ENCODE peak calls at places on chromosomes 13 and 19, in ten cellular contexts. R is transverse colon; P is neural progenitor cell; I is right atrium auricular region; Z is K562; V is CD8-positive, alpha-beta memory T cell; H is heart left ventricle; A is fibroblast of lung; O is gastrocnemius medialis; Y is DND-41. U is an unnamed sample. For H3K4me1, the result is how much of the 10 kb centered on the place peaks cover.

GRCh38 chr19:57512845-57513244 is 13.1 kb downstream of the ZNF773 start:
- DNase-seq in I (no peak), P (no peak), H (no peak), A (peak), Z (no peak), Y (peak), V (no peak), R (no peak), O (no peak), U (no peak)

GRCh38 chr13:114226699-114227323 is 7.9 kb upstream of the CDC16 start:
- DNase-seq in Z (peak), P (peak), I (peak), H (peak), R (peak), O (peak), A (peak), V (peak), Y (peak), U (peak)

GRCh38 chr13:83557845-83558244 is 324.4 kb downstream of the SLITRK1 start:
- DNase-seq in H (no peak), O (no peak), Z (no peak), V (no peak), I (no peak), A (no peak), P (no peak), Y (no peak), R (no peak), U (no peak)

GRCh38 chr19:4036576-4037300 is 29.2 kb downstream of the PIAS4 start:
- DNase-seq in V (no peak), I (no peak), A (no peak), Y (no peak), H (no peak), R (no peak), Z (no peak), O (no peak), P (no peak), U (no peak)

GRCh38 chr13:30004204-30004603 is 153.8 kb upstream of the UBL3 start:
- DNase-seq in V (no peak), H (no peak), Y (no peak), Z (no peak), A (no peak), I (peak), P (no peak), R (no peak), O (no peak), U (no peak)

GRCh38 chr13:30710442-30710841 is 24.9 kb upstream of the ALOX5AP start:
- DNase-seq in P (no peak), I (no peak), O (no peak), V (no peak), Z (no peak), R (no peak), H (no peak), A (no peak), Y (no peak), U (no peak)

GRCh38 chr13:43305416-43305815 is 282.0 kb downstream of the DNAJC15 start:
- DNase-seq in O (no peak), R (no peak), P (no peak), I (no peak), Z (no peak), V (no peak), H (no peak), Y (no peak), A (peak), U (no peak)

GRCh38 chr19:5773276-5773675 is 11.3 kb downstream of the PRR22 start:
- DNase-seq in V (no peak), Y (no peak), O (no peak), H (no peak), P (no peak), A (no peak), R (no peak), I (no peak), Z (no peak), U (no peak)

GRCh38 chr19:29497686-29498436 is 27.9 kb upstream of the VSTM2B start:
- DNase-seq in I (no peak), H (no peak), V (no peak), Z (no peak), P (no peak), O (no peak), R (no peak), A (no peak), Y (no peak), U (no peak)

GRCh38 chr13:112616586-112617381 is 28.8 kb upstream of the TUBGCP3 start:
- DNase-seq in V (no peak), A (peak), P (peak), O (no peak), R (no peak), I (peak), Z (peak), H (no peak), Y (peak), U (no peak)

GRCh38 chr13:45456196-45456972 is 8.4 kb upstream of the COG3 start:
- DNase-seq in R (no peak), O (no peak), V (no peak), A (peak), H (no peak), P (no peak), I (no peak), Z (no peak), Y (no peak), U (no peak)

GRCh38 chr13:100648354-100648753 is 26.2 kb downstream of the TMTC4 start:
- DNase-seq in O (no peak), P (no peak), H (no peak), V (no peak), Y (no peak), I (no peak), Z (no peak), A (no peak), R (no peak), U (no peak)

GRCh38 chr19:19385900-19386339 is 19.6 kb upstream of the GATAD2A start:
- DNase-seq in O (no peak), R (no peak), V (no peak), Y (peak), Z (no peak), A (peak), H (peak), I (no peak), P (no peak), U (peak)

GRCh38 chr13:80939581-80939980 is 598.7 kb upstream of the SPRY2 start:
- DNase-seq in R (no peak), P (no peak), Y (no peak), A (no peak), O (no peak), Z (no peak), I (no peak), H (no peak), V (no peak), U (no peak)

GRCh38 chr13:43663474-43664090 is 123.2 kb downstream of the ENOX1 start:
- DNase-seq in P (no peak), Z (no peak), A (peak), O (no peak), I (no peak), V (no peak), R (no peak), Y (no peak), H (no peak), U (no peak)

GRCh38 chr13:99436686-99437416 is 64.4 kb upstream of the TM9SF2 start:
- DNase-seq in R (peak), P (peak), Y (peak), O (peak), I (peak), Z (peak), A (peak), V (peak), H (peak), U (peak)

GRCh38 chr19:19106061-19106551 is 32.2 kb downstream of the TMEM161A start:
- DNase-seq in R (no peak), H (peak), V (no peak), I (no peak), Y (no peak), Z (no peak), O (no peak), A (no peak), P (peak), U (peak)

GRCh38 chr13:55792544-55793178 is 1348.1 kb upstream of the PRR20A start:
- DNase-seq in R (no peak), H (no peak), P (no peak), Z (no peak), I (no peak), Y (no peak), A (no peak), V (no peak), O (no peak), U (no peak)

GRCh38 chr19:17210296-17210695 is 4.9 kb upstream of the USE1 start:
- DNase-seq in O (no peak), V (no peak), A (no peak), Y (no peak), I (no peak), Z (no peak), H (no peak), R (no peak), P (no peak), U (no peak)

DNA sequence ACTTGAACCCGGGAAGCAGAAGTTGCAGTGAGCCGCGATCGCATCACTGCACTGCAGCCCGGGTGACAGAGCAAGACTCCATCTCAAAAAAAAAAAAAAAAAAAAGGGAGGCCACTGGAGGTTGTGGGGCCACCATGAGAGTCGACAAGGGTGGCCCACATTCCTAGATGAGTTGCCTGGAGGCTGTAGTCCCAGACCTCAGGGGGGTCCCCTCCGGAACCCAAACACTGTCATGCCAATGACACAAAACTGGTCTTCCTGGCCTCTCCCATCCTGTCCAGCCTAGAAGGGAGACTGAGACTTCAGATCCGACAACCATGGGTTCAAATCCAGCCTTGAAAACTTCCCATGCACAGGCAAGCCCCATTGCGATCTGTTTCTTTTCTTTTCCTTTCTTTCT is 14.7 kb downstream of the SPC24 start:
- DNase-seq in O (no peak), Y (no peak), H (no peak), I (no peak), A (no peak), Z (no peak), R (no peak), P (no peak), V (no peak), U (no peak)
- H3K4me1 ChIP-seq in O (under half), Y (under half), H (half or more), I (half or more), A (under half), Z (under half), R (half or more), P (under half), V (under half), U (under half)

GRCh38 chr19:33507021-33507956 is 14.3 kb downstream of the PEPD start:
- DNase-seq in I (no peak), R (no peak), V (no peak), Y (no peak), Z (no peak), P (no peak), H (no peak), O (no peak), A (peak), U (no peak)
- H3K4me1 ChIP-seq in I (under half), R (under half), V (under half), Y (under half), Z (under half), P (under half), H (under half), O (under half), A (under half), U (under half)

DNA sequence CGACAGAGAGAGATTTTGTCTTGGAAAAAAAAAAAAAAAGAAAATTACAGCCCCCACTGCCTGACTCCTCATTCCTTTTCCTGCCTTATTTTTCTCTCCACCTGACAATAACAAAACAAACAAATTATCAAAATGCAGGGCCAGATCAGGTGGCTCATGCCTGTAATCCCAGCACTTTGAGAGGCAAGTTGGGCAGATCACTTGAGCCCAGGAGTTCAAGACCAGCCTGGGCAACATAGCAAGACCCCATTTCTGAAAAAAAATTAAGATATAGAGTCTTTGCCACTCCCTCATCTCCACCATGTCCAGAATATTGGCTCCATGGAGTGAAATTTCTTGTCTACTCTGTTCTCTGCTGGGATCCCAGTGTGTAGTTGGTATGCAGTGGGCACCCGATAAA is 7.2 kb downstream of the CERS4 start:
- DNase-seq in H (no peak), P (no peak), O (no peak), I (no peak), A (no peak), V (no peak), R (no peak), Y (no peak), Z (no peak), U (no peak)
- H3K4me1 ChIP-seq in H (under half), P (under half), O (under half), I (under half), A (under half), V (under half), R (under half), Y (under half), Z (under half), U (under half)

GRCh38 chr19:2329162-2329505 is 650 bp downstream of the SPPL2B start:
- DNase-seq in Y (no peak), A (no peak), H (no peak), V (no peak), Z (no peak), I (no peak), R (no peak), P (no peak), O (no peak), U (no peak)
- H3K4me1 ChIP-seq in Y (half or more), A (under half), H (half or more), V (under half), Z (under half), I (half or more), R (half or more), P (under half), O (half or more), U (under half)

DNA sequence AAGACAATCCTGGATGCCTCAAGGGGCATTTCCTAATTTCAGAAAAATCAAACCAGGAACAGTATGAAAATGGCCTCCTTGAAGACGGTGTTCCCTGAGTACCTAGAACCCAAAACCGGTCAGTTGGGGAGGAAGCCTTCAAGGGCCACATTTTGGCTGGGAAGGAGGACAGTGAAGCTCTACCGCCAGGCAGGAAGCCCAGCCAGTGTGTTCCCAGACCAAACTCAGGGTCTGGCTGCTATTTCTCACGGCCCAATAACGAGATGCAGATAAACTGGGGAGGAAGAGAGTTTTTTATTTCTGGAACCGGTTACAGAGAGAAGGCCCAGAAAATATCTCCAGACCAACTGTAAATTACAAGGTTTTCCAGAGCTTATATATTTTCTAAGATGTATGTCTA is 24.3 kb upstream of the CEACAM21 start:
- DNase-seq in O (no peak), A (no peak), Z (no peak), H (no peak), Y (no peak), P (no peak), R (no peak), V (no peak), I (no peak), U (no peak)
- H3K4me1 ChIP-seq in O (under half), A (under half), Z (under half), H (half or more), Y (under half), P (under half), R (under half), V (half or more), I (under half), U (under half)

GRCh38 chr19:1850809-1851544 is 2.7 kb upstream of the REXO1 start:
- DNase-seq in V (no peak), R (no peak), I (no peak), O (no peak), P (no peak), Y (no peak), A (no peak), H (no peak), Z (peak), U (no peak)

GRCh38 chr19:1848399-1849131 is at the start of gene REXO1:
- DNase-seq in Z (peak), A (peak), V (peak), R (peak), I (peak), H (peak), P (peak), Y (peak), O (peak), U (peak)

GRCh38 chr19:1849132-1849474 is 820 bp upstream of the REXO1 start:
- DNase-seq in Z (no peak), A (no peak), R (no peak), Y (no peak), I (no peak), O (no peak), H (no peak), P (no peak), V (no peak), U (no peak)

GRCh38 chr19:1851581-1852293 is 3.5 kb upstream of the REXO1 start:
- DNase-seq in V (peak), O (no peak), P (no peak), H (no peak), A (no peak), R (no peak), Y (peak), Z (no peak), I (no peak), U (no peak)

DNA sequence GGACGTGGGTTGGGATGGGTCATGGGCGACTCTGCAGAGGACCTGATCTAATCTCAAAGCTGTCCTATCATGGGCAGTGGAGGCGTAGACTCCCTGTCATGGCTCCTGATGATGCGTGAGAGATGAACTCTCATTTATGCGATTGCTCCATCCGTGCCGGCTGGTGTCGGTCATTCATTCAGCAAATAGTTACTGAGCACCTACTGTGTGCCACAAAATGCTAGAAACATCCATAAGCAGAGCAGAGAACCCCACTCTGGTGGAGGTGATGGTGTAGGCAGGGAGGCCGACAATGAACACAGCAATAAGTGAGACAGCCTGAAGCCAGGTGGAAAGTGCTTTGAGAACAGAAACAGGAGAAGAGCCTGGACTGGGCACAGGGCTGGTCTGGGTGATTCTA is 1.7 kb upstream of the REXO1 start:
- DNase-seq in R (no peak), Y (no peak), P (no peak), V (no peak), I (no peak), A (no peak), Z (no peak), H (no peak), O (no peak), U (no peak)
- H3K4me1 ChIP-seq in R (half or more), Y (half or more), P (under half), V (half or more), I (half or more), A (under half), Z (under half), H (half or more), O (under half), U (under half)

GRCh38 chr19:55489711-55490477 is 1.7 kb downstream of the SSC5D start:
- DNase-seq in Y (no peak), Z (no peak), I (no peak), P (no peak), A (no peak), O (no peak), H (no peak), R (no peak), V (no peak), U (peak)
- H3K4me1 ChIP-seq in Y (under half), Z (under half), I (half or more), P (under half), A (under half), O (under half), H (under half), R (under half), V (under half), U (under half)

GRCh38 chr19:39126312-39126561 is 651 bp downstream of the PAK4 start:
- DNase-seq in H (no peak), O (no peak), V (no peak), R (no peak), P (no peak), A (no peak), Y (no peak), Z (no peak), I (no peak), U (no peak)
- H3K4me1 ChIP-seq in H (under half), O (under half), V (under half), R (half or more), P (under half), A (under half), Y (under half), Z (under half), I (half or more), U (under half)